ENCODE peak calls at places on chromosomes 11 and 22, in seven cellular contexts. U is bronchial epithelial cell, S is AG09309, P is HFF-Myc, X is mucosa of descending colon, W is ovary, D is pancreas. G is an unnamed sample.

GRCh38 chr11:113578164-113578455 is 102.9 kb upstream of the DRD2 start:
- DNase-seq in U (no peak), D (no peak), S (no peak), W (no peak), P (no peak), X (no peak), G (no peak)

GRCh38 chr11:33329705-33330329 is 72.6 kb downstream of the HIPK3 start:
- DNase-seq in P (peak; percentile 31), D (no peak), U (peak; percentile 74), S (peak; percentile 34), W (peak; percentile 45), X (no peak), G (peak; percentile 66)

GRCh38 chr11:75434886-75435570 is 2.0 kb upstream of the KLHL35 start:
- DNase-seq in P (no peak), S (no peak), U (no peak), X (peak; percentile 36), W (no peak), D (no peak), G (no peak)

GRCh38 chr22:29663230-29663826 is 56.5 kb upstream of the CABP7 start:
- DNase-seq in P (no peak), W (no peak), U (no peak), X (no peak), D (no peak), S (peak; percentile 43), G (peak; percentile 83)

GRCh38 chr11:117096140-117096972 is 1.9 kb downstream of the SIK3 start:
- DNase-seq in S (no peak), P (no peak), D (no peak), X (no peak), W (peak; percentile 26), U (no peak), G (no peak)

GRCh38 chr11:68206211-68206610 is 6.9 kb downstream of the KMT5B start:
- DNase-seq in P (peak; percentile 42), X (no peak), W (no peak), S (no peak), D (peak; percentile 15), U (peak; percentile 65), G (peak; percentile 49)

GRCh38 chr11:119472856-119473222 is 49.9 kb upstream of the THY1 start:
- DNase-seq in X (no peak), U (no peak), P (no peak), D (no peak), W (no peak), S (no peak), G (no peak)

GRCh38 chr22:39240841-39241631 is 3.7 kb downstream of the PDGFB start:
- DNase-seq in X (peak; percentile 81), U (peak; percentile 41), W (no peak), P (no peak), D (peak; percentile 73), S (no peak), G (no peak)

GRCh38 chr22:36339171-36340065 is 48.3 kb downstream of the MYH9 start:
- DNase-seq in X (no peak), U (no peak), D (no peak), W (no peak), S (peak; percentile 57), P (no peak), G (no peak)

GRCh38 chr11:71451596-71452353 is 1.2 kb upstream of the NADSYN1 start:
- DNase-seq in U (no peak), D (peak; percentile 61), W (no peak), P (no peak), X (peak; percentile 67), S (no peak), G (no peak)

GRCh38 chr22:37641251-37641949 is 1.9 kb downstream of the SH3BP1 start:
- DNase-seq in W (no peak), S (no peak), P (no peak), D (no peak), U (no peak), X (no peak), G (no peak)

GRCh38 chr22:37639070-37639760 is at the start of gene SH3BP1:
- DNase-seq in W (peak; percentile 62), P (no peak), S (no peak), X (peak; percentile 88), D (peak; percentile 82), U (no peak), G (no peak)

GRCh38 chr22:37639771-37640590 is 512 bp downstream of the SH3BP1 start:
- DNase-seq in W (no peak), U (no peak), P (no peak), S (no peak), X (no peak), D (no peak), G (no peak)

GRCh38 chr22:37638351-37639069 is 959 bp upstream of the SH3BP1 start:
- DNase-seq in X (peak; percentile 89), P (no peak), U (peak; percentile 40), W (no peak), D (no peak), S (no peak), G (no peak)

GRCh38 chr22:37640591-37641250 is 1.3 kb downstream of the SH3BP1 start:
- DNase-seq in D (no peak), U (peak; percentile 79), W (no peak), S (no peak), P (no peak), X (no peak), G (no peak)
- TF ChIP-seq CTCF in D (no peak), U (no peak), W (no peak), S (no peak), P (no peak), X (no peak), G (no peak)

DNA sequence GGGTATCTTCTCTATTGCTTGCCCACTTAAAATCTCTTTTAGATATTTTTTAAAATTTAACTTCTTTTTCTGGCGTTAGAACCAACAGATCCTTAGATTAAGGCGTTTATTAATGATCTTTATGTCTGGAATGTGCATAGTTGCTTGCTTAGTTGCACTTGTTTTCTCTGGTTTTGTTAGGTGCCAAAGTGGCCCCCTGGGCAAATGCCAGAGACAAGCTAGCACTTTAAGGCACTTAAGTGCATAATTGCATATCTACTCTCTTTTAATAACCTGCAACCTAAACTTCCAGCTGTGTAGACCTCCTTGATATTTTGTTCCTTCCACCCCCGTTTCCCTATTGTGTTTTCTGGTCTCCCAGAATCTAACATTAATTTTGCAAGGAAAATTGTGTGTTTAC is 3.3 kb downstream of the RBM4 start:
- DNase-seq in U (no peak), D (no peak), X (no peak), S (no peak), P (no peak), W (no peak), G (no peak)
- H3K4me3 ChIP-seq in U (no peak overlapping the region), D (peak overlapping the region; percentile 77), X (no peak overlapping the region), S (peak overlapping the region; percentile 9), P (peak overlapping the region; percentile 95), W (peak overlapping the region; percentile 20), G (peak overlapping the region; percentile 68)

GRCh38 chr11:63997104-63997700 is 11.0 kb downstream of the OTUB1 start:
- DNase-seq in X (no peak), D (no peak), U (no peak), P (no peak), S (no peak), W (no peak), G (no peak)

GRCh38 chr11:63999349-64000025 is 13.2 kb downstream of the OTUB1 start:
- DNase-seq in X (peak; percentile 74), W (peak; percentile 66), D (peak; percentile 72), P (no peak), U (peak; percentile 88), S (no peak), G (no peak)

GRCh38 chr11:64000026-64000739 is 13.9 kb downstream of the OTUB1 start:
- DNase-seq in X (peak; percentile 67), D (peak; percentile 85), U (peak; percentile 32), W (peak; percentile 77), S (peak; percentile 11), P (no peak), G (peak; percentile 23)

GRCh38 chr11:63997801-63998332 is 11.6 kb downstream of the OTUB1 start:
- DNase-seq in D (no peak), U (no peak), X (no peak), S (no peak), W (no peak), P (no peak), G (no peak)

GRCh38 chr11:63998558-63999348 is 12.5 kb downstream of the OTUB1 start:
- DNase-seq in D (no peak), X (peak; percentile 65), U (peak; percentile 74), S (no peak), W (no peak), P (no peak), G (no peak)
- TF ChIP-seq CTCF in D (no peak), X (no peak), U (peak; percentile 13), S (no peak), W (no peak), P (no peak), G (no peak)

GRCh38 chr11:69480547-69481392 is 693 bp upstream of the LINC01488 start:
- DNase-seq in W (no peak), X (peak; percentile 75), U (no peak), S (no peak), P (no peak), D (peak; percentile 53), G (no peak)

GRCh38 chr11:69481393-69481844 is at the start of gene LINC01488:
- DNase-seq in W (no peak), S (no peak), P (no peak), D (peak; percentile 31), X (peak; percentile 40), U (no peak), G (no peak)

GRCh38 chr11:69477111-69477510 is 4.4 kb upstream of the LINC01488 start:
- DNase-seq in X (peak; percentile 26), S (no peak), P (no peak), D (no peak), U (no peak), W (no peak), G (no peak)

GRCh38 chr11:69482322-69482721 is 859 bp downstream of the LINC01488 start:
- DNase-seq in D (no peak), W (no peak), U (no peak), P (no peak), X (no peak), S (no peak), G (no peak)

DNA sequence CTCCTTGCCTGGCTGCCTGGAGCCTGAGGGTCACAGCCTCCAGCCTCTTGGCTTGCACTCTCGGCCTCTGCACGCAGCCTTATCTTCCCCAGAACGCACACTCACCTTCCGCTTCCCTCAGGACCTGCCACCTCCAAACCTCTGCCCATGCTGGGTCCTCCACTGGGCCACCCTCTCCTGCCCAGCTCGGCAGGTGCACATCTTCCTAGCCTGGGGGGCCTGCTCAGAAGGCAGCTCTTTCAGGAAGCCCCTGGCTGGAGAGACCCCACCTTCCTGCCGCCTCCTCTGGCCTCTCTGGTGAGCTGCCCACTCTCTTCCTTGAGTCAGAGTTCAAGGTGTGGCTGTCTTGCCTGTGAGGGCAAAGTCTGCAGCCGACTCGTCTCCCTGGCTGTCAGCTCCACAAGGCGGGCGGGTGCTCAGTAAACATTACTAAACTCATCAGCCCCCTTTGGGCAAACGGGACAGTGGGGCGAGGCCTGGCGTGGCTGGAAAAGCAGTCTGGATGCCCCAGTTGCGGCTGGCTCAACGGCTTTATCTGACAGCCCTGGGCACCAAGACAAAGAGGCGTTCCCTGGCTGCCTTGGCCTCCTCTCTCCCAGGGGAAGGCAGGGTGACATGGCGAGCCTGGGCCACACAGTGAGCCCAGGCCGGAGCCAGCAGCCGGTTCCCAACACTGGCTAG is 1.7 kb upstream of the LINC01488 start:
- DNase-seq in D (peak; percentile 61), X (peak; percentile 92), W (no peak), U (peak; percentile 47), P (no peak), S (no peak), G (no peak)
- H3K4me3 ChIP-seq in D (no peak overlapping the region), X (peak overlapping the region; percentile 9), W (no peak overlapping the region), U (no peak overlapping the region), P (no peak overlapping the region), S (no peak overlapping the region), G (no peak overlapping the region)

GRCh38 chr11:130145975-130146776 is 13.4 kb upstream of the ST14 start:
- DNase-seq in U (peak; percentile 94), X (peak; percentile 92), P (no peak), S (no peak), D (peak; percentile 70), W (no peak), G (no peak)
- TF ChIP-seq CTCF in U (peak; percentile 79), X (no peak), P (peak; percentile 8), S (no peak), D (no peak), W (no peak), G (peak; percentile 19)